ENCODE peak calls at places on chromosomes 4 and X, in four cellular contexts. One of them, this sample, is unnamed.
A peak's percentile ranks its signal among the peaks of the same experiment; 100 is the strongest.

GRCh38 chr4:149749769-149750168 is 65.9 kb downstream of the IQCM start:
- DNase-seq in neuronal stem cell: no peak
- DNase-seq in IMR-90: peak; percentile 1
- DNase-seq in H9: no peak
- DNase-seq in this sample: no peak

GRCh38 chr4:38739438-38739837 is 43.4 kb downstream of the TLR10 start:
- DNase-seq in neuronal stem cell: no peak
- DNase-seq in IMR-90: no peak
- DNase-seq in H9: no peak
- DNase-seq in this sample: no peak

GRCh38 chr4:10157478-10158354 is 41.1 kb upstream of the WDR1 start:
- DNase-seq in neuronal stem cell: peak; percentile 55
- DNase-seq in IMR-90: peak; percentile 81
- DNase-seq in H9: peak; percentile 74
- DNase-seq in this sample: peak; percentile 65

GRCh38 chr4:89283226-89283974 is 24.2 kb downstream of the GPRIN3 start:
- DNase-seq in neuronal stem cell: no peak
- DNase-seq in IMR-90: no peak
- DNase-seq in H9: no peak
- DNase-seq in this sample: peak; percentile 62

GRCh38 chrX:55120767-55121358 is 32.0 kb downstream of the PAGE2 start:
- DNase-seq in neuronal stem cell: no peak
- DNase-seq in IMR-90: no peak
- DNase-seq in H9: no peak
- DNase-seq in this sample: no peak

GRCh38 chr4:88106205-88106604 is 52.2 kb downstream of the ABCG2 start:
- DNase-seq in neuronal stem cell: no peak
- DNase-seq in IMR-90: peak; percentile 73
- DNase-seq in H9: no peak
- DNase-seq in this sample: peak; percentile 32

GRCh38 chrX:135396109-135396508 is 25.6 kb upstream of the SMIM10L2A start:
- DNase-seq in neuronal stem cell: no peak
- DNase-seq in IMR-90: peak; percentile 3
- DNase-seq in H9: no peak
- DNase-seq in this sample: no peak

GRCh38 chr4:52173470-52174055 is 122.5 kb downstream of the SPATA18 start:
- DNase-seq in neuronal stem cell: no peak
- DNase-seq in IMR-90: no peak
- DNase-seq in H9: no peak
- DNase-seq in this sample: no peak

GRCh38 chr4:127809173-127809800 is 27.2 kb downstream of the HSPA4L start:
- DNase-seq in neuronal stem cell: no peak
- DNase-seq in IMR-90: peak; percentile 29
- DNase-seq in H9: no peak
- DNase-seq in this sample: peak; percentile 30

GRCh38 chrX:129622757-129623301 is 31.9 kb downstream of the APLN start:
- DNase-seq in neuronal stem cell: peak; percentile 43
- DNase-seq in IMR-90: peak; percentile 57
- DNase-seq in H9: peak; percentile 72
- DNase-seq in this sample: peak; percentile 26

GRCh38 chr4:177583000-177583399 is 140.8 kb upstream of the AGA start:
- DNase-seq in neuronal stem cell: no peak
- DNase-seq in IMR-90: peak; percentile 45
- DNase-seq in H9: no peak
- DNase-seq in this sample: no peak

GRCh38 chr4:38904090-38904666 is 36.6 kb downstream of the FAM114A1 start:
- DNase-seq in neuronal stem cell: no peak
- DNase-seq in IMR-90: no peak
- DNase-seq in H9: no peak
- DNase-seq in this sample: no peak

GRCh38 chrX:85765651-85766050 is 281.7 kb downstream of the CHM start:
- DNase-seq in neuronal stem cell: no peak
- DNase-seq in IMR-90: no peak
- DNase-seq in H9: no peak
- DNase-seq in this sample: no peak

GRCh38 chr4:81180916-81181315 is 34.1 kb downstream of the PRKG2 start:
- DNase-seq in neuronal stem cell: no peak
- DNase-seq in IMR-90: no peak
- DNase-seq in H9: no peak
- DNase-seq in this sample: no peak
- H3K4ac ChIP-seq in neuronal stem cell: no peak overlapping the region
- H3K4ac ChIP-seq in IMR-90: no peak overlapping the region
- H3K4ac ChIP-seq in H9: no peak overlapping the region
- H3K4ac ChIP-seq in this sample: no peak overlapping the region

GRCh38 chrX:1321689-1322088 is 14.9 kb upstream of the IL3RA start:
- DNase-seq in neuronal stem cell: no peak
- DNase-seq in IMR-90: no peak
- DNase-seq in H9: no peak
- DNase-seq in this sample: no peak
- H3K23ac ChIP-seq in neuronal stem cell: no peak overlapping the region
- H3K23ac ChIP-seq in IMR-90: no peak overlapping the region
- H3K23ac ChIP-seq in H9: no peak overlapping the region
- H3K23ac ChIP-seq in this sample: no peak overlapping the region

DNA sequence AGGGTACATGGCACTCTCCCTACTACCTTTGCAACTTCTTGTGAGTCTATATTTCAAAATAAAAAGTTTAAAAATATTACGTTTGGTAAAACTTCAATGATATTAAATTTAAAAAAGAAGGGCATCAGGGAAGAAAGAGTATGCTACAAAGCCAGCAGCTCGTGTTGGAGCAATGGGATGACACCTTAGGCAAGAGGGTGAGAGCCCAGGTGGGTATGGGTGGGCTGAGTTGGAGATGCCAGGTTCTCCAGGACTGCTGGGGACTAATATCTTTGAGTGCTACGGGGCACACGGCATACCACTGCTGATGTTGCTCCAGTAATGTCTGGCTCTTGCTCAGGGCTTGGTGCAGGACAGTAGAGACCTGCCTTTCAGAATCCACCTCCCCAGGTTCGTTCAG is 132.4 kb downstream of the EVC2 start:
- DNase-seq in neuronal stem cell: no peak
- DNase-seq in IMR-90: no peak
- DNase-seq in H9: no peak
- DNase-seq in this sample: no peak
- H3K4ac ChIP-seq in neuronal stem cell: no peak overlapping the region
- H3K4ac ChIP-seq in IMR-90: no peak overlapping the region
- H3K4ac ChIP-seq in H9: no peak overlapping the region
- H3K4ac ChIP-seq in this sample: no peak overlapping the region

GRCh38 chr4:153222790-153223417 is 18.7 kb downstream of the TRIM2 start:
- DNase-seq in neuronal stem cell: no peak
- DNase-seq in IMR-90: peak; percentile 41
- DNase-seq in H9: peak; percentile 56
- DNase-seq in this sample: peak; percentile 70
- H3K23ac ChIP-seq in neuronal stem cell: peak overlapping the region; percentile 11
- H3K23ac ChIP-seq in IMR-90: peak overlapping the region; percentile 82
- H3K23ac ChIP-seq in H9: no peak overlapping the region
- H3K23ac ChIP-seq in this sample: peak overlapping the region; percentile 97

GRCh38 chr4:184775854-184776555 is 42.1 kb upstream of the CENPU start:
- DNase-seq in neuronal stem cell: no peak
- DNase-seq in IMR-90: no peak
- DNase-seq in H9: no peak
- DNase-seq in this sample: no peak
- H3K4ac ChIP-seq in neuronal stem cell: no peak overlapping the region
- H3K4ac ChIP-seq in IMR-90: no peak overlapping the region
- H3K4ac ChIP-seq in H9: no peak overlapping the region
- H3K4ac ChIP-seq in this sample: no peak overlapping the region

DNA sequence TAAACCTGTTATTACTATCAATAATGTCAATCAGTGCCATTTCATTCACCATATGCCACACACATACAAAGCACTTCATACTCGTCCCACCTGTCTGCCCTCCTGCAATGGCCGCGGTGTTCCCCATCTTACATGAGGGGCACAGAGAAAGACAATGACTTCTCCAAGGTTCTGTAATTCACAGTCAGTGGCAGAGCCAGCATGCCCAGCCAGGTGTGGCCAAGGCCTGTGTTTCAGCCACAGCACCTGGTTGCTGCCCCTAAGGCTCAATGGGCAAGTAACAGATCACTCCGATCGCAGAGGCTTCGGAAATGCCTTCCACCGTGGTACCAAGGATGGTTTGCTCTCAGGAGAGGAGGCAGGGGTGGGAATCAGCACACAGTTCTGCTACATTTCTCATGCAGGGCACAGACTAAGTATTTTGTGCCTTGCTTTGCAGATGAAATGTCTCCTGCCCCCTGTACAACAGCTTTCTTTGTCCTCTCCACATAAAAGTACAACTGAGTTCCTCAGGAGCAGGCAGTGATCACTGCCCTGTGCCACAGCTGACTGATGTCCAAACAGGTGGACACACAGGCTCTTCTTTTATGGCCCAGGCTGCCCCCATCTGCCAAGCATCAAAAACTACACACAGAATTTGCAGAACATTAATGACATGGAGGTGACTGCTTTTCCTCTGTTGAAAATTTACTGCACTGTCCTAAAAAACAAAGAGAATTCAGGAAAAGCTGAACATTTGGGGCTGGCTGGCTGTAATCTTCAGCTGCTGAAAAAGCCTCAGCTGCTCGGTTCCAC is 10.8 kb downstream of the AFAP1 start:
- DNase-seq in neuronal stem cell: no peak
- DNase-seq in IMR-90: no peak
- DNase-seq in H9: no peak
- DNase-seq in this sample: peak; percentile 50
- H3K23ac ChIP-seq in neuronal stem cell: no peak overlapping the region
- H3K23ac ChIP-seq in IMR-90: no peak overlapping the region
- H3K23ac ChIP-seq in H9: no peak overlapping the region
- H3K23ac ChIP-seq in this sample: no peak overlapping the region

GRCh38 chr4:137610960-137611359 is 78.7 kb upstream of the PCDH18 start:
- DNase-seq in neuronal stem cell: no peak
- DNase-seq in IMR-90: peak; percentile 19
- DNase-seq in H9: peak; percentile 41
- DNase-seq in this sample: peak; percentile 41
- H3K4ac ChIP-seq in neuronal stem cell: no peak overlapping the region
- H3K4ac ChIP-seq in IMR-90: peak overlapping the region; percentile 64
- H3K4ac ChIP-seq in H9: no peak overlapping the region
- H3K4ac ChIP-seq in this sample: peak overlapping the region; percentile 15

This sample was measured in mesenchymal stem cell.